ENCODE peak calls at places on chromosomes 12 and 14, in six cellular contexts. U is mammary epithelial cell, X is neural progenitor cell, C is kidney, Y is A549, A is pancreas. V is an unnamed sample.
A peak's percentile ranks its signal among the peaks of the same experiment; 100 is the strongest.

GRCh38 chr14:53432378-53432802 is 279.3 kb upstream of the DDHD1 start:
- DNase-seq in A (no peak), Y (peak; percentile 55), C (no peak), U (peak; percentile 37), X (peak; percentile 71), V (peak; percentile 57)

GRCh38 chr12:126033746-126034145 is 968.5 kb downstream of the AACS start:
- DNase-seq in C (no peak), X (no peak), Y (peak; percentile 27), A (no peak), U (no peak), V (no peak)

GRCh38 chr14:34120185-34120977 is 169.5 kb upstream of the EGLN3 start:
- DNase-seq in X (peak; percentile 25), Y (no peak), A (no peak), U (no peak), C (no peak), V (no peak)

GRCh38 chr12:21472197-21472596 is 29.2 kb downstream of the RECQL start:
- DNase-seq in U (no peak), Y (no peak), C (no peak), A (no peak), X (no peak), V (no peak)

GRCh38 chr14:98593361-98593761 is 678.6 kb downstream of the BCL11B start:
- DNase-seq in U (no peak), Y (no peak), A (no peak), X (peak; percentile 81), C (no peak), V (no peak)

GRCh38 chr12:13164271-13164670 is 32.3 kb upstream of the EMP1 start:
- DNase-seq in C (no peak), Y (no peak), A (no peak), X (no peak), U (peak; percentile 32), V (no peak)

GRCh38 chr12:65663097-65663496 is 161.2 kb upstream of the HMGA2 start:
- DNase-seq in X (no peak), C (no peak), A (no peak), Y (no peak), U (no peak), V (no peak)

GRCh38 chr12:4962539-4963486 is 53.1 kb downstream of the KCNA1 start:
- DNase-seq in U (no peak), Y (no peak), X (no peak), C (no peak), A (no peak), V (no peak)

GRCh38 chr12:85280138-85280983 is at the start of gene ALX1:
- DNase-seq in A (peak; percentile 12), U (peak; percentile 16), C (peak; percentile 81), X (peak; percentile 89), Y (peak; percentile 77), V (peak; percentile 15)

GRCh38 chr14:30295980-30296379 is 263.0 kb upstream of the G2E3 start:
- DNase-seq in U (peak; percentile 44), C (no peak), Y (no peak), A (no peak), X (no peak), V (peak; percentile 14)

GRCh38 chr12:15543347-15543746 is 221.0 kb downstream of the PTPRO start:
- DNase-seq in Y (no peak), X (no peak), A (no peak), C (no peak), U (peak; percentile 23), V (peak; percentile 11)

GRCh38 chr12:41663487-41664258 is 475.6 kb downstream of the PDZRN4 start:
- DNase-seq in U (peak; percentile 3), A (no peak), Y (peak; percentile 39), X (peak; percentile 39), C (no peak), V (peak; percentile 39)

GRCh38 chr14:27485193-27485592 is 887.4 kb upstream of the NOVA1 start:
- DNase-seq in C (no peak), A (no peak), U (no peak), X (no peak), Y (no peak), V (no peak)

GRCh38 chr12:120067084-120067869 is 49.3 kb downstream of the RAB35 start:
- DNase-seq in X (no peak), A (no peak), C (no peak), Y (no peak), U (no peak), V (no peak)

GRCh38 chr12:57536597-57536942 is 10.4 kb downstream of the DCTN2 start:
- DNase-seq in C (no peak), A (no peak), X (no peak), U (no peak), Y (no peak), V (no peak)

GRCh38 chr12:130070017-130070653 is 92.1 kb upstream of the FZD10 start:
- DNase-seq in X (no peak), Y (peak; percentile 30), U (no peak), A (peak; percentile 39), C (peak; percentile 78), V (no peak)

GRCh38 chr12:6605425-6606330 is 1.5 kb downstream of the CHD4 start:
- DNase-seq in X (peak; percentile 51), U (peak; percentile 60), Y (no peak), A (no peak), C (no peak), V (peak; percentile 33)

GRCh38 chr12:53217049-53217929 is 10.2 kb upstream of the ITGB7 start:
- DNase-seq in C (peak; percentile 83), Y (peak; percentile 52), X (peak; percentile 79), A (peak; percentile 29), U (peak; percentile 72), V (no peak)

GRCh38 chr14:61176686-61177085 is 104.5 kb downstream of the TMEM30B start:
- DNase-seq in U (no peak), Y (no peak), C (no peak), X (no peak), A (no peak), V (no peak)

GRCh38 chr12:132803883-132804282 is 24.8 kb downstream of the GOLGA3 start:
- DNase-seq in X (no peak), U (peak; percentile 63), C (no peak), A (no peak), Y (no peak), V (no peak)

GRCh38 chr14:75292886-75293285 is 14.3 kb downstream of the FOS start:
- DNase-seq in C (no peak), Y (no peak), A (no peak), U (no peak), X (no peak), V (no peak)

GRCh38 chr14:75295061-75295461 is 16.4 kb downstream of the FOS start:
- DNase-seq in U (peak; percentile 38), X (peak; percentile 74), C (peak; percentile 88), A (peak; percentile 70), Y (peak; percentile 87), V (peak; percentile 67)

GRCh38 chr14:75293920-75294648 is 15.5 kb downstream of the FOS start:
- DNase-seq in C (peak; percentile 98), A (peak; percentile 98), X (peak; percentile 98), U (peak; percentile 95), Y (peak; percentile 98), V (peak; percentile 99)

GRCh38 chr14:75295491-75296338 is 17.1 kb downstream of the FOS start:
- DNase-seq in Y (peak; percentile 82), U (peak; percentile 59), X (peak; percentile 92), C (peak; percentile 92), A (peak; percentile 83), V (peak; percentile 66)

DNA sequence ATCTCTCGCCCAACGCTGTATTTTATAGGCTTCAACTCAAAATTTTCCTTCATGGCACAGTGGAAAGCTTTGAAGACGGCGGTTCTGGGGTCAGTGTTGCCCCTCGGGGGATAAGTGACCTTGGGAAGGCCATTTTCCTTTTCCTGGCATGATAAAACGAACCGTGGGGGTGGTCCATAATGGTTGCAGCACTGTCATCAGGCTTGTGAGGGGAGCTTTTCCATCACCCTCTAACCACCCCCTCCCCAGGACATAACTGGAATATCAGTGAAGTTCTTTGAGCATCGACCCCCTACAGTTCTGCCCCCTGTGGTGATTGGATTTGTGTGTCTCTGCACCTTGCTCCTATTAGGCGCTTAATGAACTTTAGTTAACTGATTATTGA is 16.0 kb downstream of the FOS start:
- DNase-seq in X (peak; percentile 50), Y (peak; percentile 47), A (no peak), U (no peak), C (no peak), V (peak; percentile 24)
- TF ChIP-seq CTCF in X (no peak), Y (no peak), A (no peak), U (peak; percentile 11), C (peak; percentile 14), V (peak; percentile 20)

GRCh38 chr12:122807651-122808050 is 27.6 kb upstream of the HIP1R start:
- DNase-seq in X (no peak), U (no peak), C (no peak), A (no peak), Y (no peak), V (no peak)

GRCh38 chr12:122799635-122800243 is 25.4 kb downstream of the CCDC62 start:
- DNase-seq in U (no peak), C (no peak), Y (no peak), X (peak; percentile 38), A (no peak), V (no peak)

GRCh38 chr12:122803937-122804336 is 29.6 kb downstream of the CCDC62 start:
- DNase-seq in U (no peak), X (no peak), Y (no peak), A (no peak), C (no peak), V (no peak)
- H3K27ac ChIP-seq in U (no peak overlapping the region), X (no peak overlapping the region), Y (no peak overlapping the region), A (no peak overlapping the region), C (no peak overlapping the region), V (no peak overlapping the region)

GRCh38 chr14:106877527-106877926 is 1351.1 kb downstream of the TMEM121 start:
- DNase-seq in A (no peak), U (no peak), X (no peak), Y (no peak), C (no peak), V (no peak)

GRCh38 chr14:106874365-106874764 is 1348.0 kb downstream of the TMEM121 start:
- DNase-seq in Y (no peak), U (no peak), X (no peak), A (no peak), C (no peak), V (no peak)

GRCh38 chr14:106875503-106875902 is 1349.1 kb downstream of the TMEM121 start:
- DNase-seq in X (no peak), Y (no peak), A (peak; percentile 46), U (no peak), C (no peak), V (no peak)

GRCh38 chr14:106876711-106877110 is 1350.3 kb downstream of the TMEM121 start:
- DNase-seq in A (no peak), Y (no peak), U (no peak), X (no peak), C (no peak), V (no peak)

GRCh38 chr14:106872619-106873446 is 1346.5 kb downstream of the TMEM121 start:
- DNase-seq in U (peak; percentile 83), C (peak; percentile 90), X (no peak), Y (peak; percentile 83), A (peak; percentile 89), V (peak; percentile 74)
- TF ChIP-seq CTCF in U (peak; percentile 67), C (peak; percentile 66), X (no peak), Y (peak; percentile 42), A (peak; percentile 56), V (peak; percentile 20)

DNA sequence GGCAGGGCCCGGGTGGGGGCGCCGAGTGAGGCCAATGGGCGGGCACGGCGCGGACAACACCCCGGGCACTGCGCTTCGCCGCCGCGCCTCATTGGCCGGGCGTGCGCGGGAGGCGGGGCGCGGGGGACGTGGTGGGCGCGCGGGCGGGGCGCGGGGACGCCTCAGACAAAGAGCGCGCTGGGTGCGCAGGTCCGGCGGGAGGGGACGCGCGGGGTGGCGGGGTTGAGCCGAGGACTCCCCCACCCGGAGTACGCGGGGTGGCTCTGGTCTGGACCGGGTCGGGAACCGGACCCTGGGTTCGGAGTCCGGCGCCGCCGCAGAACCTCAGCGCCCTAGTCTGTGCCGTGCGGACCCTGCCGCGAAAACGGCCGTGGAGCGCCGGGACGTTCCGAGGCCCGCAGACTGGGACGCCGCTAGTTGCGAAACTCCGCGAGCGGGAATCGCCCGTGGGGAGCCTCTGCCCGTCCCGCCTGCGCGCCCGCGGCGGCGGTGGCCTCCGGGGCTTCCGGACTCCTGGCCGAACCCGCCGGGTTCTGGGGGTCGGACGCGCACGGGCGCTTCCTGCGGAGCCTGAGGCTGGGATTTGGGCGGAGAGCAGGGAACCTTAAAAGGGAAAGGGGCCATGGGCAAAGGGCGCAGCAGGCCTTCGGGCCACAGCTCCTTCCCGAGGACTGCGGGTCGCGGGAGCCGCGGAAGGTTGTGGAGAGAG is 416 bp upstream of the SLC25A29 start:
- DNase-seq in C (peak; percentile 96), X (peak; percentile 98), A (peak; percentile 87), U (peak; percentile 78), Y (peak; percentile 79), V (peak; percentile 94)
- H3K27ac ChIP-seq in C (peak overlapping the region; percentile 71), X (peak overlapping the region; percentile 56), A (no peak overlapping the region), U (no peak overlapping the region), Y (peak overlapping the region; percentile 91), V (peak overlapping the region; percentile 83)

V was measured in RWPE1.